ENCODE peak calls at places on chromosomes 13 and 19, in ten cellular contexts. N, Z, W, R, X, E, P, G, A and B are unnamed samples.

GRCh38 chr19:48341006-48341405 is 15.7 kb downstream of the EMP3 start:
- DNase-seq in N (no peak), Z (peak), W (no peak), R (no peak), X (peak), E (no peak), P (no peak), G (no peak), A (peak), B (no peak)

GRCh38 chr19:51559240-51559639 is 11.8 kb upstream of the ZNF175 start:
- DNase-seq in N (no peak), Z (no peak), W (no peak), R (no peak), X (no peak), E (no peak), P (no peak), G (no peak), A (no peak), B (no peak)

GRCh38 chr19:37899453-37899852 is 6.9 kb downstream of the WDR87 start:
- DNase-seq in N (no peak), Z (no peak), W (no peak), R (no peak), X (no peak), E (no peak), P (no peak), G (no peak), A (no peak), B (no peak)

GRCh38 chr19:17910776-17911360 is 21.9 kb upstream of the CCDC124 start:
- DNase-seq in N (no peak), Z (no peak), W (no peak), R (no peak), X (no peak), E (no peak), P (no peak), G (no peak), A (no peak), B (no peak)

GRCh38 chr13:36549771-36550170 is 117.5 kb downstream of the CCNA1 start:
- DNase-seq in N (no peak), Z (no peak), W (peak), R (no peak), X (no peak), E (no peak), P (no peak), G (no peak), A (peak), B (no peak)

GRCh38 chr13:75447493-75447892 is 34.5 kb downstream of the TBC1D4 start:
- DNase-seq in N (no peak), Z (no peak), W (no peak), R (no peak), X (no peak), E (no peak), P (no peak), G (no peak), A (no peak), B (no peak)

GRCh38 chr19:33219261-33219812 is 6.3 kb downstream of the SLC7A10 start:
- DNase-seq in N (no peak), Z (no peak), W (no peak), R (no peak), X (no peak), E (no peak), P (no peak), G (no peak), A (no peak), B (no peak)

GRCh38 chr19:1213391-1214286 is 8.1 kb downstream of the STK11 start:
- DNase-seq in N (no peak), Z (no peak), W (no peak), R (peak), X (peak), E (no peak), P (no peak), G (peak), A (peak), B (no peak)

GRCh38 chr13:50611117-50611781 is 232.2 kb downstream of the DLEU7 start:
- DNase-seq in N (no peak), Z (no peak), W (no peak), R (no peak), X (no peak), E (no peak), P (no peak), G (no peak), A (no peak), B (peak)

GRCh38 chr19:36421749-36422481 is 3.5 kb upstream of the ZFP82 start:
- DNase-seq in N (no peak), Z (no peak), W (no peak), R (no peak), X (no peak), E (no peak), P (no peak), G (no peak), A (no peak), B (no peak)